ENCODE peak calls at places on chromosomes 2 and 18, in eight cellular contexts. U is HFFc6, B is uterus, T is HFF-Myc, Y is RWPE1, L is AG10803, H is kidney epithelial cell, K is neural progenitor cell. Q is an unnamed sample.

GRCh38 chr2:207766697-207767460 is 2.8 kb downstream of the FZD5 start:
- DNase-seq in B (no peak), H (no peak), T (no peak), Y (no peak), U (no peak), K (peak), L (no peak), Q (no peak)

GRCh38 chr18:12884521-12885323 is 685 bp upstream of the PTPN2 start:
- DNase-seq in H (no peak), K (no peak), B (no peak), Y (peak), L (peak), U (no peak), T (no peak), Q (no peak)

GRCh38 chr2:236366406-236366805 is 102.2 kb upstream of the ASB18 start:
- DNase-seq in B (no peak), U (no peak), T (no peak), Y (no peak), L (no peak), H (no peak), K (no peak), Q (no peak)

GRCh38 chr2:8174641-8175257 is 507.1 kb upstream of the ID2 start:
- DNase-seq in U (no peak), H (no peak), K (no peak), L (no peak), T (no peak), B (peak), Y (no peak), Q (no peak)

GRCh38 chr2:165791811-165792454 is 2.1 kb downstream of the GALNT3 start:
- DNase-seq in L (peak), Y (peak), H (no peak), T (no peak), U (no peak), B (no peak), K (no peak), Q (no peak)

GRCh38 chr18:79400091-79400590 is 4.4 kb downstream of the NFATC1 start:
- DNase-seq in K (peak), H (no peak), U (no peak), Y (peak), B (peak), L (peak), T (no peak), Q (no peak)

GRCh38 chr18:48274301-48274700 is 134.9 kb downstream of the ZBTB7C start:
- DNase-seq in B (no peak), K (no peak), T (no peak), H (no peak), U (no peak), Y (no peak), L (no peak), Q (no peak)

GRCh38 chr2:155975734-155976133 is 356.8 kb downstream of the NR4A2 start:
- DNase-seq in B (no peak), K (peak), T (no peak), L (no peak), U (no peak), Y (no peak), H (no peak), Q (no peak)

GRCh38 chr2:33372940-33373553 is 103.4 kb upstream of the RASGRP3 start:
- DNase-seq in H (no peak), Y (peak), U (no peak), K (peak), L (no peak), T (no peak), B (peak), Q (no peak)

GRCh38 chr2:145043399-145043834 is 523.5 kb upstream of the ZEB2 start:
- DNase-seq in H (no peak), T (no peak), L (no peak), U (no peak), Y (no peak), B (no peak), K (peak), Q (no peak)

GRCh38 chr2:161265874-161266273 is 42.4 kb upstream of the PSMD14 start:
- DNase-seq in Y (no peak), T (no peak), U (no peak), K (no peak), L (no peak), B (no peak), H (no peak), Q (no peak)

GRCh38 chr18:26003391-26003790 is 87.0 kb downstream of the SS18 start:
- DNase-seq in L (no peak), U (no peak), B (no peak), H (no peak), K (no peak), T (no peak), Y (no peak), Q (no peak)

GRCh38 chr2:241065355-241065803 is 36.7 kb downstream of the MTERF4 start:
- DNase-seq in U (no peak), H (no peak), Y (no peak), B (no peak), T (no peak), L (no peak), K (no peak), Q (peak)

GRCh38 chr2:167833294-167833693 is 414.1 kb downstream of the STK39 start:
- DNase-seq in L (no peak), H (no peak), Y (no peak), T (no peak), K (no peak), U (no peak), B (no peak), Q (no peak)

GRCh38 chr2:190511104-190511503 is 23.4 kb downstream of the NEMP2 start:
- DNase-seq in K (no peak), B (no peak), T (no peak), H (no peak), L (peak), U (peak), Y (no peak), Q (no peak)

GRCh38 chr2:225937625-225938024 is 538.1 kb downstream of the NYAP2 start:
- DNase-seq in T (no peak), U (no peak), Y (peak), K (peak), B (no peak), L (peak), H (no peak), Q (no peak)

GRCh38 chr18:55272510-55273243 is 313.4 kb upstream of the CCDC68 start:
- DNase-seq in B (peak), Y (no peak), T (no peak), L (peak), U (peak), K (no peak), H (no peak), Q (no peak)

GRCh38 chr2:109331864-109332848 is 203.2 kb downstream of the SH3RF3 start:
- DNase-seq in B (peak), L (peak), K (no peak), H (peak), U (peak), Y (peak), T (peak), Q (no peak)

GRCh38 chr2:218238896-218239295 is 21.9 kb downstream of the ARPC2 start:
- DNase-seq in U (no peak), T (no peak), Y (no peak), H (no peak), K (no peak), L (no peak), B (no peak), Q (no peak)

GRCh38 chr2:28993211-28993960 is 12.3 kb downstream of the TOGARAM2 start:
- DNase-seq in Y (peak), T (no peak), B (no peak), H (no peak), U (no peak), K (no peak), L (no peak), Q (no peak)

GRCh38 chr2:174979996-174980395 is 25.2 kb downstream of the CHN1 start:
- DNase-seq in K (no peak), Y (no peak), T (no peak), L (no peak), U (no peak), B (no peak), H (no peak), Q (no peak)

GRCh38 chr2:174984561-174984960 is 20.6 kb downstream of the CHN1 start:
- DNase-seq in U (no peak), L (no peak), B (no peak), K (no peak), H (no peak), T (no peak), Y (no peak), Q (no peak)

GRCh38 chr2:174981336-174981735 is 23.8 kb downstream of the CHN1 start:
- DNase-seq in K (no peak), H (no peak), L (peak), B (no peak), U (peak), Y (no peak), T (no peak), Q (no peak)

DNA sequence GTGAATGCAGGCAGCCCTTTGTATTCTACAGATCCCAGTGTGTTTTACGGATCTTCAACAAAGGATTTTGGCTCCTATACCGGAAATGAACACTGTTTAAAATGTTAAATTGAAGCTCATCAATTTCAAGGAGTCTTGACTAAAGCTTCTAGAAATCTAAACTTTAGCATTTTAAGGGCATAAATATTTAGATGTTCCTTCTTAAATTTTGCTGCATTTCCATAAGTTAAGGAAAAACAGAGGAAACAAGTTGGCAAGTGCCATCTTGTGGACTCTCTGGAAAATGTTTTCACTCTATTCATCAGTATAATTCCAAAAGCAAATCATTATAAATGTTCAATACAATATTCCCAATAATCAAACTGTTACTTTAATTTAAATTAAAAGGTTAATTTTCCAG is 19.6 kb downstream of the CHN1 start:
- DNase-seq in H (no peak), T (no peak), U (peak), Y (peak), B (no peak), L (peak), K (peak), Q (no peak)
- TF ChIP-seq CTCF in H (peak), T (no peak), U (peak), Y (peak), B (peak), L (peak), K (peak), Q (peak)

GRCh38 chr2:12202702-12203101 is 456.3 kb downstream of the LPIN1 start:
- DNase-seq in B (peak), T (no peak), K (no peak), U (peak), H (no peak), L (peak), Y (no peak), Q (no peak)
- TF ChIP-seq CTCF in B (peak), T (peak), K (no peak), U (no peak), H (no peak), L (no peak), Y (no peak), Q (no peak)

GRCh38 chr2:140943867-140944266 is 1186.9 kb downstream of the LRP1B start:
- DNase-seq in U (no peak), B (no peak), T (no peak), H (no peak), Y (no peak), K (peak), L (no peak), Q (no peak)
- TF ChIP-seq CTCF in U (no peak), B (no peak), T (no peak), H (peak), Y (no peak), K (peak), L (peak), Q (peak)

GRCh38 chr18:9549405-9549804 is 65.0 kb downstream of the PPP4R1 start:
- DNase-seq in B (no peak), T (no peak), Y (no peak), H (no peak), L (no peak), K (no peak), U (no peak), Q (no peak)
- TF ChIP-seq CTCF in B (no peak), T (no peak), Y (no peak), H (peak), L (no peak), K (peak), U (peak), Q (no peak)

GRCh38 chr2:63486861-63487290 is 101.4 kb downstream of the WDPCP start:
- DNase-seq in Y (no peak), H (no peak), B (no peak), K (peak), T (no peak), L (no peak), U (no peak), Q (no peak)
- TF ChIP-seq CTCF in Y (no peak), H (no peak), B (no peak), K (peak), T (no peak), L (no peak), U (peak), Q (no peak)

DNA sequence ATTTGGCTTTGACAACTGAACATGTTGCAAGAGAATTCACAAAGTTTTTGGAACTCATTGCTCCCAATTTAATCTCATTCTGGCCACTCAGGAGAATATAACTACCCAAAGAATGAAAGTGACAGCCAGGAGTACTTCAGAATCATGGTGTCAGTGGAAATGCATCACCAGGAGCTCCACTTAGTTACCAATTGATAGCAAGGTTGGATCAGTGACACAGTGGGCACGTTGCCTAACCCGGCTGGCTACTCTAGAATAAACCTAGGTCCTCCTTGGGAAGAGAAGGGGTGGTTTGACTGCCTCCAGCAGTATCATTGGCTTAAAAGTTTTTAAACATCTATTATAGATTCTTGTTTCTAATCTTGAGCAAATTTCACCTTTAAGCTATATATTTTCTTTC is 40.0 kb upstream of the LRP1B start:
- DNase-seq in H (no peak), K (no peak), U (no peak), Y (no peak), L (no peak), T (no peak), B (no peak), Q (no peak)
- TF ChIP-seq CTCF in H (no peak), K (no peak), U (no peak), Y (no peak), L (no peak), T (no peak), B (no peak), Q (no peak)

GRCh38 chr2:175064797-175065196 is 59.6 kb upstream of the CHN1 start:
- DNase-seq in Y (no peak), B (no peak), L (no peak), T (no peak), K (no peak), U (no peak), H (no peak), Q (no peak)

GRCh38 chr2:175066411-175066810 is 61.2 kb upstream of the CHN1 start:
- DNase-seq in K (no peak), Y (no peak), B (no peak), U (no peak), L (no peak), H (no peak), T (no peak), Q (no peak)

GRCh38 chr2:175068534-175068933 is 63.4 kb upstream of the CHN1 start:
- DNase-seq in U (no peak), H (no peak), B (no peak), T (no peak), Y (no peak), L (no peak), K (no peak), Q (no peak)

GRCh38 chr2:175063741-175064140 is 58.6 kb upstream of the CHN1 start:
- DNase-seq in T (no peak), Y (peak), K (no peak), U (no peak), B (no peak), L (no peak), H (no peak), Q (no peak)

GRCh38 chr2:175062787-175063585 is 57.8 kb upstream of the CHN1 start:
- DNase-seq in B (no peak), U (no peak), Y (no peak), K (no peak), T (no peak), L (no peak), H (no peak), Q (no peak)
- TF ChIP-seq CTCF in B (no peak), U (no peak), Y (no peak), K (no peak), T (no peak), L (no peak), H (no peak), Q (no peak)

DNA sequence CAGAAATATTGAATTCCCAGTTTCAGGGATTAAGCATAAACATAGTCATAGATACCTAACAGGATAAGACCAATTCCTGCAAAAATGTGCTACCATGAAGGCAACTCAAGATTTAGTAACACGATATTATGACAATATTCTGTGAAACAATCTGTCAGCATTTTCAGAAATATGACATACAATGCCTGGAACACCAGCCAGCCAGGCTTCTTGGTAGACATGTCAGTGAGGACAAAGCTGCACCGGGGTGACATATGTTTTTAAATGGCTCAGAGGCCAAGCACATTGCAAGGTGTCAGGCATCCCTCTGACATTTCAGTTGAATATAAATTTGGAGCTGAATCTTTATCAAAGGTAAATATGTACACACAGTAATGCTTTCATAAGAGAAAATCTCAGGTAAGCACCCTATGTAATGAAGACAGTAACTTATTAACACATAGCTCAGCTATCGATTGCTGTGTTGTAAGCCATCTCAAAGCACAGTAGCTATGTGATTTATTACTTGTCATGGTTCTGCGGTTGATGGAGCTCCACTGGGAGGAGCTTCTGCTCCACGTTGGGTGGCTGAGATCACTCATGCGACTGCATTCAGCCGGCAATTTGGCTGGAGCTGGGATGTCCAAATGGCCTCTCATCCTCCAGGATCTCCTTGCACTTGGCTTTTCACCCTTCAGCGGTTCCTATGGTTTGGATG is 31.9 kb upstream of the EML6 start:
- DNase-seq in L (no peak), H (no peak), B (no peak), U (no peak), K (no peak), Y (no peak), T (no peak), Q (no peak)
- TF ChIP-seq CTCF in L (no peak), H (no peak), B (no peak), U (no peak), K (no peak), Y (no peak), T (no peak), Q (no peak)

GRCh38 chr2:39568561-39569006 is 97.1 kb upstream of the TMEM178A start:
- DNase-seq in B (no peak), T (peak), U (peak), K (no peak), H (peak), Y (peak), L (peak), Q (no peak)

GRCh38 chr2:39570614-39571013 is 95.1 kb upstream of the TMEM178A start:
- DNase-seq in Y (no peak), H (no peak), U (no peak), L (no peak), K (no peak), T (no peak), B (no peak), Q (no peak)

GRCh38 chr2:39570130-39570555 is 95.6 kb upstream of the TMEM178A start:
- DNase-seq in K (no peak), U (no peak), T (no peak), Y (no peak), B (no peak), H (no peak), L (no peak), Q (no peak)

GRCh38 chr2:39573276-39573675 is 92.4 kb upstream of the TMEM178A start:
- DNase-seq in L (no peak), H (no peak), U (no peak), Y (no peak), K (no peak), T (no peak), B (no peak), Q (no peak)

DNA sequence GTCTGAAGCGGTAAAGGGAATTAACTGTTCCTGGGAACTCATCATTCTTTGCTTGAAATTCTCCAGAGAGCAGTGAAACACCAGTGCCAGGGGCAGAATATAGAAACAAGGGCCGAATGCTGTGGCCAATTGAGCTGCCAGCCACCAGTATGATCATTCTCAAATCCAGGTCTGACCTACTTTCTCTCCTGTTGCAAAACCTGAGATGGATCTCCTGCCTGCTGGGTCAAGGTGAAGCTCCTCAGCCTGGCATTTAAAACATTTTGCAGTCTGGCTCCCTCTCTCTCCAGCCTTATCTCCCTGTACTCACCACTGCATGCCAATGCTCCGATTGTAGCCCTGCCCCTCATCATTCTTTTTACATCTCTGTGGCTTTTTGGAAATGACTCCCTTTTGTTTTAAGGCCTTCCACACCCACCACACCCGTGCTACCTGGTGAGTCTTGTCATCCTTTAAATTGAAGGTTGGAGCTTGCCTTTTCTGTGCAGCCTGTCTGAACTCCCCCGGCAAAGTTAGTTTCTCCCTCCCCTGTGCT is 94.5 kb upstream of the TMEM178A start:
- DNase-seq in H (no peak), T (no peak), K (no peak), B (no peak), U (no peak), L (peak), Y (peak), Q (no peak)
- TF ChIP-seq CTCF in H (no peak), T (no peak), K (no peak), B (no peak), U (no peak), L (no peak), Y (no peak), Q (no peak)

Q was measured in type B pancreatic cell.